ENCODE peak calls at places on chromosome 1, in four cellular contexts. B, L, F and U are unnamed samples.

GRCh38 chr1:101002551-101002950 is 23.0 kb downstream of the DPH5 start:
- DNase-seq in B (no peak), L (no peak), F (no peak), U (no peak)

GRCh38 chr1:107979088-107979487 is 14.1 kb upstream of the VAV3 start:
- DNase-seq in B (no peak), L (no peak), F (no peak), U (no peak)

GRCh38 chr1:165629848-165630628 is 996 bp upstream of the MGST3 start:
- DNase-seq in B (no peak), L (no peak), F (no peak), U (no peak)

GRCh38 chr1:20981903-20982695 is 194.6 kb downstream of the EIF4G3 start:
- DNase-seq in B (no peak), L (no peak), F (no peak), U (no peak)

GRCh38 chr1:239125888-239126287 is 260.5 kb upstream of the CHRM3 start:
- DNase-seq in B (no peak), L (no peak), F (no peak), U (no peak)

GRCh38 chr1:213110349-213111300 is 59.6 kb downstream of the RPS6KC1 start:
- DNase-seq in B (no peak), L (no peak), F (no peak), U (no peak)

GRCh38 chr1:115727706-115728249 is 40.7 kb downstream of the CASQ2 start:
- DNase-seq in B (no peak), L (no peak), F (no peak), U (no peak)

GRCh38 chr1:206909167-206909882 is 12.1 kb downstream of the IL24 start:
- DNase-seq in B (no peak), L (peak; percentile 49), F (no peak), U (peak; percentile 36)

GRCh38 chr1:156504062-156504813 is 3.7 kb upstream of the MEF2D start:
- DNase-seq in B (no peak), L (no peak), F (no peak), U (no peak)

GRCh38 chr1:40396420-40396819 is 22.9 kb downstream of the SMAP2 start:
- DNase-seq in B (no peak), L (no peak), F (no peak), U (no peak)

GRCh38 chr1:2980073-2980791 is 41.0 kb upstream of the ACTRT2 start:
- DNase-seq in B (no peak), L (no peak), F (no peak), U (no peak)

GRCh38 chr1:42479621-42480020 is 16.5 kb downstream of the CCDC30 start:
- DNase-seq in B (no peak), L (no peak), F (no peak), U (no peak)

GRCh38 chr1:241647658-241648057 is 4.4 kb upstream of the WDR64 start:
- DNase-seq in B (no peak), L (no peak), F (no peak), U (no peak)

GRCh38 chr1:182556279-182556678 is 32.8 kb downstream of the RNASEL start:
- DNase-seq in B (no peak), L (no peak), F (no peak), U (no peak)

GRCh38 chr1:221302357-221303147 is 423.3 kb downstream of the HLX start:
- DNase-seq in B (no peak), L (no peak), F (no peak), U (no peak)

GRCh38 chr1:4741876-4742423 is 87.5 kb downstream of the AJAP1 start:
- DNase-seq in B (no peak), L (no peak), F (no peak), U (no peak)

GRCh38 chr1:109725510-109725909 is 13.5 kb downstream of the GSTM5 start:
- DNase-seq in B (no peak), L (no peak), F (no peak), U (no peak)

GRCh38 chr1:211639500-211640361 is 35.7 kb downstream of the NEK2 start:
- DNase-seq in B (no peak), L (no peak), F (no peak), U (no peak)

GRCh38 chr1:87392241-87393192 is 63.8 kb downstream of the LMO4 start:
- DNase-seq in B (no peak), L (no peak), F (no peak), U (no peak)

GRCh38 chr1:54328117-54328636 is 78.0 kb downstream of the SSBP3 start:
- DNase-seq in B (no peak), L (no peak), F (no peak), U (no peak)

GRCh38 chr1:239527046-239527693 is 140.8 kb downstream of the CHRM3 start:
- DNase-seq in B (no peak), L (no peak), F (no peak), U (no peak)

GRCh38 chr1:246198141-246198820 is 308.8 kb downstream of the SMYD3 start:
- DNase-seq in B (no peak), L (no peak), F (no peak), U (no peak)

GRCh38 chr1:238293075-238293474 is 402.4 kb upstream of the ZP4 start:
- DNase-seq in B (no peak), L (no peak), F (no peak), U (no peak)

GRCh38 chr1:42981406-42981805 is 22.7 kb upstream of the SLC2A1 start:
- DNase-seq in B (no peak), L (no peak), F (no peak), U (no peak)

GRCh38 chr1:177185209-177185608 is 14.5 kb downstream of the BRINP2 start:
- DNase-seq in B (no peak), L (no peak), F (no peak), U (no peak)

GRCh38 chr1:182350839-182351238 is 40.8 kb downstream of the GLUL start:
- DNase-seq in B (no peak), L (no peak), F (no peak), U (no peak)

GRCh38 chr1:202278751-202279150 is 63.0 kb downstream of the UBE2T start:
- DNase-seq in B (no peak), L (no peak), F (no peak), U (no peak)

GRCh38 chr1:73556270-73556669 is 641.7 kb downstream of the LRRIQ3 start:
- DNase-seq in B (no peak), L (no peak), F (no peak), U (no peak)

GRCh38 chr1:116515702-116516101 is 55.1 kb downstream of the CD58 start:
- DNase-seq in B (no peak), L (no peak), F (no peak), U (peak; percentile 72)

GRCh38 chr1:241387216-241387615 is 30.2 kb upstream of the RGS7 start:
- DNase-seq in B (no peak), L (no peak), F (no peak), U (no peak)

GRCh38 chr1:233033366-233033765 is 83.0 kb downstream of the NTPCR start:
- DNase-seq in B (no peak), L (no peak), F (no peak), U (no peak)

GRCh38 chr1:22102746-22103145 is 40.2 kb downstream of the WNT4 start:
- DNase-seq in B (no peak), L (no peak), F (no peak), U (no peak)

GRCh38 chr1:198681831-198682756 is 43.3 kb downstream of the PTPRC start:
- DNase-seq in B (peak; percentile 17), L (peak; percentile 54), F (peak; percentile 10), U (peak; percentile 20)

GRCh38 chr1:199044191-199044590 is 405.4 kb downstream of the PTPRC start:
- DNase-seq in B (no peak), L (no peak), F (no peak), U (no peak)

GRCh38 chr1:53651356-53651755 is 87.6 kb downstream of the GLIS1 start:
- DNase-seq in B (no peak), L (no peak), F (no peak), U (no peak)

GRCh38 chr1:150092180-150092791 is 24.7 kb downstream of the VPS45 start:
- DNase-seq in B (no peak), L (no peak), F (no peak), U (no peak)